ENCODE peak calls at places on chromosomes 11 and 22, in four cellular contexts. G is SK-N-SH, X is Panc1, Y is HCT116. F is an unnamed sample.

GRCh38 chr22:23532756-23533155 is 47.3 kb downstream of the IGLL1 start:
- DNase-seq in G (peak), X (no peak), Y (no peak), F (no peak)

GRCh38 chr22:28874061-28874460 is 9.3 kb upstream of the ZNRF3 start:
- DNase-seq in X (no peak), G (no peak), Y (no peak), F (no peak)

GRCh38 chr11:3202759-3203158 is 15.9 kb downstream of the MRGPRG start:
- DNase-seq in G (peak), X (no peak), Y (no peak), F (no peak)

GRCh38 chr22:46031965-46032851 is 55.2 kb upstream of the WNT7B start:
- DNase-seq in G (peak), X (no peak), Y (no peak), F (no peak)

GRCh38 chr11:77879218-77879617 is 58.3 kb downstream of the AAMDC start:
- DNase-seq in G (no peak), X (no peak), Y (no peak), F (no peak)

GRCh38 chr11:47566166-47566546 is 757 bp downstream of the PTPMT1 start:
- DNase-seq in Y (no peak), X (no peak), G (no peak), F (no peak)

GRCh38 chr11:36300651-36301050 is 4.6 kb downstream of the PRR5L start:
- DNase-seq in X (no peak), Y (no peak), G (no peak), F (no peak)

GRCh38 chr11:22082788-22083187 is 110.1 kb upstream of the ANO5 start:
- DNase-seq in X (no peak), G (no peak), Y (no peak), F (no peak)

GRCh38 chr22:41857860-41858199 is 24.9 kb downstream of the SREBF2 start:
- DNase-seq in Y (no peak), X (no peak), G (no peak), F (no peak)

GRCh38 chr11:110290591-110291334 is 5.7 kb downstream of the RDX start:
- DNase-seq in G (no peak), X (no peak), Y (no peak), F (no peak)

GRCh38 chr11:109808569-109808968 is 284.6 kb upstream of the ZC3H12C start:
- DNase-seq in G (no peak), X (no peak), Y (no peak), F (no peak)

GRCh38 chr11:110907629-110908028 is 195.4 kb upstream of the ARHGAP20 start:
- DNase-seq in X (no peak), G (no peak), Y (no peak), F (no peak)

GRCh38 chr22:23192133-23192532 is 11.8 kb downstream of the BCR start:
- DNase-seq in X (no peak), G (no peak), Y (no peak), F (no peak)

GRCh38 chr11:17581036-17581731 is 34.1 kb downstream of the OTOG start:
- DNase-seq in X (no peak), G (no peak), Y (no peak), F (no peak)

GRCh38 chr11:90846628-90847027 is 623.8 kb upstream of the CHORDC1 start:
- DNase-seq in G (peak), X (no peak), Y (no peak), F (no peak)

GRCh38 chr11:35614949-35615569 is 3.2 kb upstream of the FJX1 start:
- DNase-seq in Y (no peak), X (no peak), G (no peak), F (no peak)

GRCh38 chr11:121929581-121929980 is 186.4 kb downstream of the BLID start:
- DNase-seq in X (no peak), G (peak), Y (no peak), F (no peak)

GRCh38 chr11:96508861-96509260 is 119.0 kb downstream of the JRKL start:
- DNase-seq in X (no peak), Y (no peak), G (no peak), F (no peak)

GRCh38 chr11:102802341-102802740 is 4.4 kb upstream of the MMP1 start:
- DNase-seq in G (no peak), X (no peak), Y (no peak), F (no peak)

GRCh38 chr11:80733776-80734175 is 1292.9 kb upstream of the TENM4 start:
- DNase-seq in Y (no peak), G (no peak), X (no peak), F (no peak)

GRCh38 chr11:34160791-34161190 is 55.4 kb downstream of the NAT10 start:
- DNase-seq in Y (no peak), X (no peak), G (peak), F (no peak)

GRCh38 chr22:36197601-36198146 is 3.9 kb downstream of the APOL4 start:
- DNase-seq in G (peak), X (no peak), Y (no peak), F (no peak)

GRCh38 chr11:119714590-119714989 is 14.4 kb downstream of the NECTIN1 start:
- DNase-seq in X (no peak), Y (no peak), G (no peak), F (no peak)

GRCh38 chr11:17939542-17939941 is 73.3 kb downstream of the SERGEF start:
- DNase-seq in X (no peak), G (no peak), Y (no peak), F (no peak)

GRCh38 chr11:86632499-86633269 is 39.7 kb downstream of the ME3 start:
- DNase-seq in Y (peak), G (peak), X (peak), F (peak)

GRCh38 chr22:22901578-22902218 is 14.1 kb downstream of the IGLL5 start:
- DNase-seq in X (no peak), Y (no peak), G (no peak), F (no peak)

GRCh38 chr22:35070451-35071093 is 4.6 kb downstream of the ISX start:
- DNase-seq in Y (no peak), G (no peak), X (no peak), F (no peak)

GRCh38 chr11:12086271-12087074 is 23.9 kb upstream of the MICAL2 start:
- DNase-seq in X (peak), G (no peak), Y (peak), F (no peak)

GRCh38 chr11:126415128-126415527 is 59.6 kb downstream of the ST3GAL4 start:
- DNase-seq in X (no peak), Y (no peak), G (no peak), F (no peak)

GRCh38 chr11:117743121-117743815 is 53.7 kb downstream of the DSCAML1 start:
- DNase-seq in X (no peak), Y (no peak), G (peak), F (no peak)

GRCh38 chr11:57230797-57231538 is 6.1 kb downstream of the APLNR start:
- DNase-seq in X (no peak), Y (no peak), G (no peak), F (no peak)

GRCh38 chr22:27435839-27436581 is 365.5 kb downstream of the MN1 start:
- DNase-seq in Y (no peak), X (no peak), G (peak), F (no peak)

GRCh38 chr11:64153831-64154230 is 12.1 kb downstream of the MACROD1 start:
- DNase-seq in Y (no peak), X (no peak), G (no peak), F (no peak)

GRCh38 chr11:47950396-47950795 is 30.0 kb upstream of the PTPRJ start:
- DNase-seq in G (no peak), X (no peak), Y (no peak), F (no peak)

GRCh38 chr11:111526501-111526900 is 11.9 kb downstream of the HOATZ start:
- DNase-seq in Y (no peak), X (peak), G (no peak), F (no peak)

GRCh38 chr22:41661088-41661487 is 27.6 kb downstream of the SNU13 start:
- DNase-seq in Y (no peak), X (no peak), G (no peak), F (no peak)

GRCh38 chr22:40534379-40535188 is 101.9 kb downstream of the MRTFA start:
- DNase-seq in X (no peak), G (no peak), Y (no peak), F (no peak)

DNA sequence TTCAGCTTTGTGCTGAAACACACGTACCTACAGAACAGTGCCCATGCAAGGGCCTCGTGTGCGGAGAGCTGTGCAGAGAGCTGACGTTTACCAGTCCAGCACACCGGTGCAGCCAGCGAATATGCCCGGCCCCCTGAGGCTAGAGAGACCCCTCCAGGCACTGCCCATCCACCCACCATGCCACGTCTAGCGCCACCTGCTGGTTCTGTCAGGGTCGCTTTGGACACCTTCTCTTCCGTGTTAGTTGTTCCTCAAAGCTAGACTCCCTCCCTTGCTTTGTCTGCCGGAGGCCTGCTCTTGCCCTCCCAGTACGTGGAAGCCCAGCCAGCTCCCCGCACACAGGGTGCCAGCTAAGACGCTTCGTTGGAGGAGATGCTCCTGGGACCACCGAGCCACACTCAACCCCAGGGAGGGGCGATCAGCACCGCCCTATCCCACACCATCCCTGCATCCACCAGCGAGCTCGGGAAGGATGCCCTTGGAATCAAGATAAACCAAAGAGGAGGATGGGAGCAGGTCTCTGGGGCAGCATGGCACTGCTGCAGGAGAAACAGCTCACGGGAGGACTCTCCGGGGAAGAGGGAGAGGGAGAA is 43.4 kb downstream of the CPT1A start:
- DNase-seq in X (peak), G (peak), Y (no peak), F (peak)
- TF ChIP-seq SIN3A in X (no peak), G (no peak), Y (no peak), F (no peak)

GRCh38 chr11:112965601-112966125 is 4.4 kb downstream of the NCAM1 start:
- DNase-seq in X (no peak), G (no peak), Y (no peak), F (no peak)
- TF ChIP-seq SIN3A in X (no peak), G (no peak), Y (no peak), F (no peak)

DNA sequence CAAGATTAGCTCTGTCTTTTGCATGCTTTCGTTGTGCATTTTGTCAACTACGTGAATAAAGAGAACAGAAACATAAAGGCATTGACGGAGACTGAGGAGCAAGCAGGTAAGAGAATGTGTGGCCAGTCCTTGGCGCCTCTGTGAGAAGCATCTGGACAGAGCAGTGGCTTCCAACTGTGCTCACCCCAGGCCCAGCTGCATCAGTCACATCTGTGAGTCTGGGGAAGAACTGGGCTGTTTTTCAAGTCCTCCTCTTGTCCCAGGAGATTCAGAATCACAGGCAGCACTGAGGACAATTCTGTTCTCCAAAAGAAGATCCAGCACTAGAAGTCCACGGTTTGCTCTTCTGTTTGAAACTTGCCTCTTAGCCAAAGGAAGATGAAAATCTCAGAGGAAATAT is 14.3 kb downstream of the FAM181B start:
- DNase-seq in G (no peak), Y (no peak), X (no peak), F (no peak)
- TF ChIP-seq SIN3A in G (no peak), Y (no peak), X (no peak), F (no peak)

DNA sequence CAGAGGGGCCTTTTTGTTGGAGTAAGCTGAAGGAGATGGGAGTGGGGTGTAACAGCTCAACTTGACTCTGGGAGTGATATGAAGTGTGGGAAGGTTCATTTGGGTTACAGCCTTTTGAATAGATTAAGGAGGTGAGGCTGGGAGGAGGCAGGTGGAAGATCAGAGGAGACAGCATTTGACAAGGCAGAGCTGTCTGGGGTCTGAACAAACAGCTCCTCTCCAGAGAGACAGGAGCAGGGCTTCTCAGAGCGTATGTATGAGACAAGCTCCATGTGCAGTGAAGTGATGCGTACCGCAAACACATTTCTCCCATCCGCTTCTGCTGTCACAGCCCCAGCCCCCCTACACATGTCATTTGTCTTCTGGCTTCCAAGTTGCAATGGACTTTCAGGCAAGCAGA is 137.1 kb upstream of the E2F8 start:
- DNase-seq in G (no peak), X (no peak), Y (no peak), F (no peak)
- TF ChIP-seq SIN3A in G (no peak), X (no peak), Y (no peak), F (no peak)

DNA sequence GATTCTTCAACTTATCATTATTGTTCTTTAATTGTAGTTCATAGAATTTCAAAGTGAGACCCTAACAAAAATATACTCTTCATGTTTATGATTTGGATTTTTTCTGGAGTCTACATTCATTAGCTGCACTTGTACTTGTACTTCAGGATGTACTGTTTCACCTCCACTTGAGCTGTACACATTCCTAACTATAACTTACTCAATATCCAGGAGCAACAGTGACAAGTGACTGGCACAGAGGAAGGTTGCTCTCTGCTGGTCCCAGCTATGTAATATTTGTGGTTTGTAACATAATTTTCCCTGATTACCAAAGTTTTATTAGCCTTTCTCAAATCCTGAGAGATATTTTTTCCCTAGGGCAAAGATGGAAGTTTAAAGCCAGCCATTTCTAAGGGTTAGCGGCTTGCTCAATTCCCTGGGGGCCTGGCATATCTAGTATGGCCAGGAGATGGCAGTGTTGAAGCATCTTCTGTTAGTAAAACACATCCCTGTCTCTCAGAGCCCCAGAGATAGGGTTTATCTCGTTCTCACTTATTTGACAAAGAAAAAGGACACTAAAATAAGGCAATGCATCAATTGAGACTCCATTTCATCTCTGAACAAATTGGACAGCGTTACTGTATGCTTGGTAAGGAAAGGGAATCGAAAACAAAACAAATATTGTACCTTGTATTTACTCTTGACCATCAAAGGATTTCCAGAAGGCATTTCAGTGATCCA is 14.2 kb downstream of the OR52A5 start:
- DNase-seq in G (peak), Y (peak), X (peak), F (peak)
- TF ChIP-seq SIN3A in G (no peak), Y (no peak), X (no peak), F (no peak)

F was measured in H1.